ENCODE peak calls at places on chromosomes 6 and 20, in six cellular contexts. One of them, this sample, is unnamed.

GRCh38 chr6:166809721-166810120 is 146.6 kb downstream of the RNASET2 start:
- DNase-seq in cardiac muscle cell: no peak
- DNase-seq in psoas muscle: no peak
- DNase-seq in lung: no peak
- DNase-seq in astrocyte: no peak
- DNase-seq in aorta: no peak
- DNase-seq in this sample: no peak

GRCh38 chr20:63502671-63503172 is 3.8 kb upstream of the EEF1A2 start:
- DNase-seq in cardiac muscle cell: no peak
- DNase-seq in astrocyte: no peak
- DNase-seq in lung: no peak
- DNase-seq in psoas muscle: peak
- DNase-seq in aorta: peak
- DNase-seq in this sample: peak

GRCh38 chr6:34657307-34657978 is 39.1 kb downstream of the ILRUN start:
- DNase-seq in astrocyte: peak
- DNase-seq in lung: peak
- DNase-seq in aorta: no peak
- DNase-seq in psoas muscle: no peak
- DNase-seq in cardiac muscle cell: peak
- DNase-seq in this sample: no peak

GRCh38 chr6:4929319-4929718 is 74.5 kb downstream of the RPP40 start:
- DNase-seq in astrocyte: no peak
- DNase-seq in psoas muscle: no peak
- DNase-seq in cardiac muscle cell: no peak
- DNase-seq in lung: no peak
- DNase-seq in aorta: no peak
- DNase-seq in this sample: no peak

GRCh38 chr6:131761061-131761761 is 46.6 kb upstream of the ENPP1 start:
- DNase-seq in cardiac muscle cell: no peak
- DNase-seq in lung: no peak
- DNase-seq in psoas muscle: no peak
- DNase-seq in astrocyte: peak
- DNase-seq in aorta: no peak
- DNase-seq in this sample: no peak

GRCh38 chr6:3455121-3455489 is 1.7 kb downstream of the SLC22A23 start:
- DNase-seq in aorta: no peak
- DNase-seq in lung: no peak
- DNase-seq in cardiac muscle cell: peak
- DNase-seq in psoas muscle: no peak
- DNase-seq in astrocyte: no peak
- DNase-seq in this sample: no peak

GRCh38 chr20:41175727-41176330 is 38.5 kb downstream of the PLCG1 start:
- DNase-seq in lung: no peak
- DNase-seq in aorta: no peak
- DNase-seq in astrocyte: no peak
- DNase-seq in cardiac muscle cell: no peak
- DNase-seq in psoas muscle: peak
- DNase-seq in this sample: no peak

GRCh38 chr6:53300656-53301551 is 47.8 kb downstream of the ELOVL5 start:
- DNase-seq in cardiac muscle cell: peak
- DNase-seq in aorta: no peak
- DNase-seq in psoas muscle: no peak
- DNase-seq in astrocyte: peak
- DNase-seq in lung: peak
- DNase-seq in this sample: no peak

GRCh38 chr20:32522775-32523612 is 62.1 kb downstream of the NOL4L start:
- DNase-seq in psoas muscle: no peak
- DNase-seq in lung: no peak
- DNase-seq in cardiac muscle cell: no peak
- DNase-seq in astrocyte: no peak
- DNase-seq in aorta: no peak
- DNase-seq in this sample: peak

GRCh38 chr6:143529095-143529494 is 17.6 kb upstream of the FUCA2 start:
- DNase-seq in cardiac muscle cell: no peak
- DNase-seq in aorta: no peak
- DNase-seq in lung: no peak
- DNase-seq in astrocyte: no peak
- DNase-seq in psoas muscle: no peak
- DNase-seq in this sample: no peak

GRCh38 chr6:90347411-90347841 is 50.8 kb upstream of the BACH2 start:
- DNase-seq in lung: no peak
- DNase-seq in cardiac muscle cell: no peak
- DNase-seq in psoas muscle: no peak
- DNase-seq in aorta: no peak
- DNase-seq in astrocyte: no peak
- DNase-seq in this sample: no peak

GRCh38 chr20:23608251-23608846 is 2.6 kb upstream of the CST9 start:
- DNase-seq in lung: no peak
- DNase-seq in astrocyte: no peak
- DNase-seq in psoas muscle: no peak
- DNase-seq in aorta: no peak
- DNase-seq in cardiac muscle cell: peak
- DNase-seq in this sample: no peak

GRCh38 chr20:23614163-23614562 is 8.4 kb upstream of the CST9 start:
- DNase-seq in psoas muscle: no peak
- DNase-seq in cardiac muscle cell: no peak
- DNase-seq in astrocyte: no peak
- DNase-seq in aorta: no peak
- DNase-seq in lung: no peak
- DNase-seq in this sample: no peak

GRCh38 chr20:23609486-23610109 is 3.9 kb upstream of the CST9 start:
- DNase-seq in psoas muscle: no peak
- DNase-seq in cardiac muscle cell: no peak
- DNase-seq in astrocyte: no peak
- DNase-seq in lung: no peak
- DNase-seq in aorta: no peak
- DNase-seq in this sample: no peak

GRCh38 chr20:23612385-23612784 is 6.7 kb upstream of the CST9 start:
- DNase-seq in aorta: no peak
- DNase-seq in psoas muscle: no peak
- DNase-seq in lung: no peak
- DNase-seq in astrocyte: no peak
- DNase-seq in cardiac muscle cell: no peak
- DNase-seq in this sample: no peak

GRCh38 chr20:23613676-23614075 is 8.0 kb upstream of the CST9 start:
- DNase-seq in lung: no peak
- DNase-seq in aorta: no peak
- DNase-seq in psoas muscle: no peak
- DNase-seq in astrocyte: no peak
- DNase-seq in cardiac muscle cell: no peak
- DNase-seq in this sample: peak
- H3K27ac ChIP-seq in lung: no peak
- H3K27ac ChIP-seq in aorta: no peak
- H3K27ac ChIP-seq in psoas muscle: no peak
- H3K27ac ChIP-seq in astrocyte: no peak
- H3K27ac ChIP-seq in cardiac muscle cell: no peak
- H3K27ac ChIP-seq in this sample: no peak

GRCh38 chr6:138441965-138442364 is 37.9 kb downstream of the HEBP2 start:
- DNase-seq in astrocyte: no peak
- DNase-seq in psoas muscle: no peak
- DNase-seq in aorta: no peak
- DNase-seq in lung: no peak
- DNase-seq in cardiac muscle cell: no peak
- DNase-seq in this sample: no peak

GRCh38 chr6:138439546-138439945 is 35.5 kb downstream of the HEBP2 start:
- DNase-seq in astrocyte: no peak
- DNase-seq in aorta: no peak
- DNase-seq in cardiac muscle cell: no peak
- DNase-seq in lung: no peak
- DNase-seq in psoas muscle: no peak
- DNase-seq in this sample: no peak

GRCh38 chr6:138440296-138440695 is 36.3 kb downstream of the HEBP2 start:
- DNase-seq in lung: no peak
- DNase-seq in psoas muscle: no peak
- DNase-seq in astrocyte: no peak
- DNase-seq in aorta: no peak
- DNase-seq in cardiac muscle cell: no peak
- DNase-seq in this sample: no peak

GRCh38 chr6:138442663-138443062 is 38.6 kb downstream of the HEBP2 start:
- DNase-seq in cardiac muscle cell: no peak
- DNase-seq in lung: no peak
- DNase-seq in astrocyte: no peak
- DNase-seq in aorta: no peak
- DNase-seq in psoas muscle: no peak
- DNase-seq in this sample: no peak

DNA sequence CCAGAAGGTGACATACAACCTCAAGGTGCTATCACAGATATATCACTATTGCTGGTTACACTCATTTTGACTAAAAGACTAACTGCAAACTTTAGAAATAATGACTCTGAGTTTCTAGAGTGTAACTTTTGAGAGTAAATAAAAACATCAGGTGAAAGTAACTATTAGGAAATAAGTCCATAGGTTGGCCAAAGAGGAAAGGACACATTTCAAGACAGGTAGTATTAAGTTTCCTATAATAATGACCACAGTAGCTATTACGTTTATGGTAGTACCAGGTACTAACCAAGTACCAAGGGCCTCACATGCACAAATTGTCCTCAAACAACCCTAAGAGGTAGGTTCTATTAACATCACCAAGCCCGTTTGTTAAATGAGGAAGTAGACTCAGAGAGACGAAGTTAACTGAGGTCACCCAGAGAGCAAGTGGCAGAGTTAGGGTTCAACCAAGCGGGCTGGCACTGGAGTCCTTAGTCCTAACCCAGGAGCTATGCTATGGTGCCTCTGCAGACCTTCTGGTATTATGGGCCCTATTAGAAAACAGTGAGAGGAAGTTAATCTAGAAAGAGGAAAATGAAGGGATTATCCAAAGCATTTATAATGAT is 36.8 kb downstream of the HEBP2 start:
- DNase-seq in aorta: no peak
- DNase-seq in psoas muscle: no peak
- DNase-seq in astrocyte: no peak
- DNase-seq in lung: no peak
- DNase-seq in cardiac muscle cell: no peak
- DNase-seq in this sample: no peak
- H3K27ac ChIP-seq in aorta: no peak
- H3K27ac ChIP-seq in psoas muscle: no peak
- H3K27ac ChIP-seq in astrocyte: no peak
- H3K27ac ChIP-seq in lung: no peak
- H3K27ac ChIP-seq in cardiac muscle cell: no peak
- H3K27ac ChIP-seq in this sample: no peak

DNA sequence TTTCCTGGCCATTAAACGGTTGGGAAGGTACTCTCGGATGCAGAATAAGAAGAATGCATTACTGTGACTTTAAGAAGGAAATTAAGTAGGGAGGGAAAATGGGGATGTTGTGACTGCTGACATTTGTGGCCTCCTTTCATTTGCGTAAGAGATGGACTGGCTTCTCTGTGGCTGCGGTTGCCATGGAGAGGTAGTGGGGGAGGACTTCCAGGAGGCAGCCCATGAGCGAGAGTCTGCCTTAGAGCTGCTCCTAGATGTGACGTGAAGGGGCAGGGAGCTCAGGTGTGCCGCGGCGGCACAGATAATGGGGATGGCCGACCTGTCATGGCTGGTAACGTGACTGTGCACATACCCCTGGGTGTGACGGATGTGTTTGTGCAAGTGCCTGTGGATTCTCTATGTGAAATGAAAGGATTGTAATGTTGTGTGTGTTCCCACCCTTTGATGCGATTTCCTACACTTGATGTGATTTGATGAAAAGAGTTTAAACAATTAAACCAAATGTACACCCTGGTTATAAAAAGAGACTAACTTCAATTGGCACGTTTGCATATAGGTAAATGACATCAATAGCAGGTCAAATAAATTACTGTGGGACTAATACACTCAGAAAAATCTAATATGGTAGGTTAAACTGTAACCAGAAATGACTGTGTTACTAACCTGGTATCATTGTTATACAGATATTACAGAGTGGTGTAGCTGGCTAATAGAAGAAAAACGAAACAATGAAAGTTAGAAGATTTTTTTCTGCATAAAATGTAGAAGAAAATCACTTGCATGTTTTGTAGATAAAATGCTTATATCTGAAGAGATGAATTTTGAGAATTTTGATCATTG is 48.9 kb downstream of the HIVEP1 start:
- DNase-seq in astrocyte: peak
- DNase-seq in psoas muscle: peak
- DNase-seq in cardiac muscle cell: no peak
- DNase-seq in lung: peak
- DNase-seq in aorta: no peak
- DNase-seq in this sample: peak
- H3K27ac ChIP-seq in astrocyte: no peak
- H3K27ac ChIP-seq in psoas muscle: no peak
- H3K27ac ChIP-seq in cardiac muscle cell: no peak
- H3K27ac ChIP-seq in lung: no peak
- H3K27ac ChIP-seq in aorta: no peak
- H3K27ac ChIP-seq in this sample: no peak

GRCh38 chr20:49277786-49278035 is 146 bp downstream of the ZNFX1 start:
- DNase-seq in lung: no peak
- DNase-seq in astrocyte: no peak
- DNase-seq in aorta: no peak
- DNase-seq in cardiac muscle cell: no peak
- DNase-seq in psoas muscle: no peak
- DNase-seq in this sample: no peak

GRCh38 chr20:49276201-49276894 is 1.5 kb downstream of the ZNFX1 start:
- DNase-seq in psoas muscle: no peak
- DNase-seq in aorta: no peak
- DNase-seq in cardiac muscle cell: no peak
- DNase-seq in lung: no peak
- DNase-seq in astrocyte: peak
- DNase-seq in this sample: no peak

GRCh38 chr20:49276895-49277785 is 717 bp downstream of the ZNFX1 start:
- DNase-seq in aorta: peak
- DNase-seq in cardiac muscle cell: no peak
- DNase-seq in astrocyte: no peak
- DNase-seq in psoas muscle: peak
- DNase-seq in lung: peak
- DNase-seq in this sample: peak

GRCh38 chr20:49273696-49274277 is 4.1 kb downstream of the ZNFX1 start:
- DNase-seq in psoas muscle: no peak
- DNase-seq in aorta: no peak
- DNase-seq in lung: no peak
- DNase-seq in cardiac muscle cell: no peak
- DNase-seq in astrocyte: no peak
- DNase-seq in this sample: no peak

DNA sequence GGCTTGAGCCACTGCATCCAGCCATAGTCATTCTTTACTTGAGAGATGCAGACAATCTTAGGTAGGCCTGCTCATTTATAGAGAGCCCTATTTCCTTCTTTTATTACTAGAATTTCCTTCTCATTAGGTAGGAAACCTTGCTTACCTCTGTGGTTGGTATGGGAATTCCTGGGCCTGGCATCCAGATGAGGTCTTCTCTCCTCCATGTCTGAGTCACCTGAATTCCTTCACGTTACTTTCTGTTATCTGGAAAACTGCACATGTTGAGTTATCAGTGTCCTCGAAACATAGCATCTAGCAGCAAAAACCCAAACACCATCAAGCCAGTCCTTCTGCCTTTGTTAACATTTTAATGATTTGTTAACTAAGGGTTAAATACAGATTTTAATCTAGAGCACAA is 2.2 kb downstream of the ZNFX1 start:
- DNase-seq in cardiac muscle cell: no peak
- DNase-seq in aorta: no peak
- DNase-seq in lung: no peak
- DNase-seq in astrocyte: peak
- DNase-seq in psoas muscle: no peak
- DNase-seq in this sample: no peak
- H3K27ac ChIP-seq in cardiac muscle cell: no peak
- H3K27ac ChIP-seq in aorta: no peak
- H3K27ac ChIP-seq in lung: no peak
- H3K27ac ChIP-seq in astrocyte: peak
- H3K27ac ChIP-seq in psoas muscle: peak
- H3K27ac ChIP-seq in this sample: no peak

This sample was measured in kidney.